ENCODE peak calls at places on chromosomes 6 and 20, in five cellular contexts. One of them, this sample, is unnamed.

GRCh38 chr6:39923394-39923793 is 10.9 kb downstream of the MOCS1 start:
- DNase-seq in trophoblast cell: no peak
- DNase-seq in H1: no peak
- DNase-seq in neuronal stem cell: no peak
- DNase-seq in mesenchymal stem cell: no peak
- DNase-seq in this sample: no peak

GRCh38 chr20:57774951-57775350 is 65.1 kb upstream of the PMEPA1 start:
- DNase-seq in H1: no peak
- DNase-seq in neuronal stem cell: no peak
- DNase-seq in mesenchymal stem cell: no peak
- DNase-seq in trophoblast cell: no peak
- DNase-seq in this sample: no peak

GRCh38 chr6:127939442-127940066 is 38.7 kb upstream of the THEMIS start:
- DNase-seq in neuronal stem cell: no peak
- DNase-seq in trophoblast cell: no peak
- DNase-seq in H1: no peak
- DNase-seq in mesenchymal stem cell: peak
- DNase-seq in this sample: no peak

GRCh38 chr6:356828-357251 is 34.7 kb upstream of the IRF4 start:
- DNase-seq in trophoblast cell: no peak
- DNase-seq in mesenchymal stem cell: no peak
- DNase-seq in neuronal stem cell: no peak
- DNase-seq in H1: no peak
- DNase-seq in this sample: no peak

GRCh38 chr6:7463785-7464184 is 74.2 kb downstream of the RIOK1 start:
- DNase-seq in mesenchymal stem cell: peak
- DNase-seq in H1: no peak
- DNase-seq in neuronal stem cell: peak
- DNase-seq in trophoblast cell: peak
- DNase-seq in this sample: peak

GRCh38 chr6:77466055-77467028 is 3.1 kb upstream of the HTR1B start:
- DNase-seq in mesenchymal stem cell: peak
- DNase-seq in neuronal stem cell: peak
- DNase-seq in trophoblast cell: no peak
- DNase-seq in H1: peak
- DNase-seq in this sample: peak

GRCh38 chr20:57092112-57092899 is 174.1 kb downstream of the BMP7 start:
- DNase-seq in neuronal stem cell: peak
- DNase-seq in trophoblast cell: peak
- DNase-seq in H1: peak
- DNase-seq in mesenchymal stem cell: peak
- DNase-seq in this sample: peak

GRCh38 chr6:154276810-154277577 is 79.6 kb downstream of the IPCEF1 start:
- DNase-seq in H1: no peak
- DNase-seq in neuronal stem cell: no peak
- DNase-seq in mesenchymal stem cell: peak
- DNase-seq in trophoblast cell: no peak
- DNase-seq in this sample: no peak

GRCh38 chr6:35026434-35027222 is 114.5 kb downstream of the TCP11 start:
- DNase-seq in mesenchymal stem cell: no peak
- DNase-seq in trophoblast cell: no peak
- DNase-seq in H1: no peak
- DNase-seq in neuronal stem cell: no peak
- DNase-seq in this sample: no peak

GRCh38 chr20:62496525-62497218 is 20.9 kb upstream of the GATA5 start:
- DNase-seq in neuronal stem cell: no peak
- DNase-seq in H1: peak
- DNase-seq in mesenchymal stem cell: no peak
- DNase-seq in trophoblast cell: no peak
- DNase-seq in this sample: peak

GRCh38 chr6:44527191-44527960 is 139.9 kb downstream of the CDC5L start:
- DNase-seq in trophoblast cell: no peak
- DNase-seq in mesenchymal stem cell: no peak
- DNase-seq in neuronal stem cell: no peak
- DNase-seq in H1: no peak
- DNase-seq in this sample: peak

GRCh38 chr6:5205877-5206840 is 54.6 kb downstream of the LYRM4 start:
- DNase-seq in mesenchymal stem cell: peak
- DNase-seq in neuronal stem cell: no peak
- DNase-seq in H1: no peak
- DNase-seq in trophoblast cell: no peak
- DNase-seq in this sample: no peak

GRCh38 chr20:13819885-13820645 is 35.2 kb downstream of the NDUFAF5 start:
- DNase-seq in trophoblast cell: peak
- DNase-seq in neuronal stem cell: peak
- DNase-seq in mesenchymal stem cell: peak
- DNase-seq in H1: no peak
- DNase-seq in this sample: peak

GRCh38 chr20:17642404-17643269 is 39.4 kb downstream of the RRBP1 start:
- DNase-seq in trophoblast cell: no peak
- DNase-seq in neuronal stem cell: no peak
- DNase-seq in H1: no peak
- DNase-seq in mesenchymal stem cell: no peak
- DNase-seq in this sample: no peak

GRCh38 chr6:1767481-1768246 is 157.9 kb downstream of the FOXC1 start:
- DNase-seq in mesenchymal stem cell: peak
- DNase-seq in neuronal stem cell: no peak
- DNase-seq in trophoblast cell: no peak
- DNase-seq in H1: no peak
- DNase-seq in this sample: no peak

GRCh38 chr6:151070666-151071065 is 169.1 kb upstream of the AKAP12 start:
- DNase-seq in trophoblast cell: no peak
- DNase-seq in neuronal stem cell: no peak
- DNase-seq in mesenchymal stem cell: peak
- DNase-seq in H1: no peak
- DNase-seq in this sample: no peak

GRCh38 chr20:44390280-44390679 is 34.8 kb downstream of the HNF4A start:
- DNase-seq in H1: no peak
- DNase-seq in trophoblast cell: no peak
- DNase-seq in mesenchymal stem cell: no peak
- DNase-seq in neuronal stem cell: no peak
- DNase-seq in this sample: no peak

GRCh38 chr20:14337400-14338171 is at the start of gene FLRT3:
- DNase-seq in neuronal stem cell: peak
- DNase-seq in mesenchymal stem cell: peak
- DNase-seq in trophoblast cell: peak
- DNase-seq in H1: peak
- DNase-seq in this sample: peak

GRCh38 chr6:42049116-42049809 is 1.1 kb upstream of the TAF8 start:
- DNase-seq in neuronal stem cell: no peak
- DNase-seq in H1: no peak
- DNase-seq in trophoblast cell: no peak
- DNase-seq in mesenchymal stem cell: no peak
- DNase-seq in this sample: no peak

GRCh38 chr6:130482645-130483390 is 117.0 kb downstream of the TMEM200A start:
- DNase-seq in trophoblast cell: no peak
- DNase-seq in mesenchymal stem cell: peak
- DNase-seq in H1: no peak
- DNase-seq in neuronal stem cell: no peak
- DNase-seq in this sample: no peak

GRCh38 chr6:100175814-100176275 is 181.8 kb upstream of the MCHR2 start:
- DNase-seq in neuronal stem cell: no peak
- DNase-seq in H1: no peak
- DNase-seq in mesenchymal stem cell: peak
- DNase-seq in trophoblast cell: no peak
- DNase-seq in this sample: no peak

GRCh38 chr20:63941282-63942060 is 14.7 kb downstream of the UCKL1 start:
- DNase-seq in H1: peak
- DNase-seq in mesenchymal stem cell: no peak
- DNase-seq in trophoblast cell: no peak
- DNase-seq in neuronal stem cell: no peak
- DNase-seq in this sample: peak

GRCh38 chr6:117269649-117270120 is 4.3 kb downstream of the VGLL2 start:
- DNase-seq in trophoblast cell: no peak
- DNase-seq in H1: no peak
- DNase-seq in mesenchymal stem cell: no peak
- DNase-seq in neuronal stem cell: no peak
- DNase-seq in this sample: no peak

GRCh38 chr6:136365781-136366354 is 76.2 kb upstream of the BCLAF1 start:
- DNase-seq in mesenchymal stem cell: no peak
- DNase-seq in neuronal stem cell: no peak
- DNase-seq in trophoblast cell: no peak
- DNase-seq in H1: no peak
- DNase-seq in this sample: no peak
- H2BK12ac ChIP-seq in mesenchymal stem cell: no peak
- H2BK12ac ChIP-seq in neuronal stem cell: no peak
- H2BK12ac ChIP-seq in trophoblast cell: no peak
- H2BK12ac ChIP-seq in H1: no peak
- H2BK12ac ChIP-seq in this sample: no peak

GRCh38 chr6:146546440-146546839 is 2.8 kb downstream of the RAB32 start:
- DNase-seq in trophoblast cell: peak
- DNase-seq in mesenchymal stem cell: peak
- DNase-seq in H1: no peak
- DNase-seq in neuronal stem cell: no peak
- DNase-seq in this sample: no peak

GRCh38 chr6:146544783-146545182 is 1.1 kb downstream of the RAB32 start:
- DNase-seq in mesenchymal stem cell: peak
- DNase-seq in trophoblast cell: no peak
- DNase-seq in neuronal stem cell: no peak
- DNase-seq in H1: no peak
- DNase-seq in this sample: no peak

GRCh38 chr6:146543940-146544661 is 468 bp downstream of the RAB32 start:
- DNase-seq in neuronal stem cell: peak
- DNase-seq in mesenchymal stem cell: peak
- DNase-seq in trophoblast cell: peak
- DNase-seq in H1: peak
- DNase-seq in this sample: peak

GRCh38 chr6:146543211-146543939 is at the start of gene RAB32:
- DNase-seq in trophoblast cell: peak
- DNase-seq in mesenchymal stem cell: peak
- DNase-seq in neuronal stem cell: peak
- DNase-seq in H1: peak
- DNase-seq in this sample: peak

DNA sequence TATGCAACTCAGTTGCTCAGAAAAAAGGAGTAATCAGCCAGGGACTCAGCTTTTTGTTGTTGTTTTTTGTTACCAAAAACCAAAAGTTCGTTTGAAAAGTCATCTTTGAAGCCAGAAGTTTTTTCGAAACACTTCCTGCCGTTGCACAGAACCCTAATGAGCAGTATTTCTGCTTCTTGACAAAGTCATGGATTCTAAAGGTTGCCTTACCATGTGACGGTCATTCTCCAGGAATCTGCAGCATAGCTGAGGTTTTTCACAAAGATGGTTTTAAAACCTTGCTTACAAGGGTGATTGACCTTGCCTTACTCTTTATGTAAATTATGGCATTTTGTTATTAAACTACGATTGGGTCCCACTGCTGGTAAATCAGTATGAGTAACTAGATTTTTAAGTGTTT is 2.0 kb downstream of the RAB32 start:
- DNase-seq in H1: no peak
- DNase-seq in neuronal stem cell: no peak
- DNase-seq in mesenchymal stem cell: peak
- DNase-seq in trophoblast cell: peak
- DNase-seq in this sample: no peak
- H3K18ac ChIP-seq in H1: no peak
- H3K18ac ChIP-seq in neuronal stem cell: no peak
- H3K18ac ChIP-seq in mesenchymal stem cell: no peak
- H3K18ac ChIP-seq in trophoblast cell: no peak
- H3K18ac ChIP-seq in this sample: no peak

DNA sequence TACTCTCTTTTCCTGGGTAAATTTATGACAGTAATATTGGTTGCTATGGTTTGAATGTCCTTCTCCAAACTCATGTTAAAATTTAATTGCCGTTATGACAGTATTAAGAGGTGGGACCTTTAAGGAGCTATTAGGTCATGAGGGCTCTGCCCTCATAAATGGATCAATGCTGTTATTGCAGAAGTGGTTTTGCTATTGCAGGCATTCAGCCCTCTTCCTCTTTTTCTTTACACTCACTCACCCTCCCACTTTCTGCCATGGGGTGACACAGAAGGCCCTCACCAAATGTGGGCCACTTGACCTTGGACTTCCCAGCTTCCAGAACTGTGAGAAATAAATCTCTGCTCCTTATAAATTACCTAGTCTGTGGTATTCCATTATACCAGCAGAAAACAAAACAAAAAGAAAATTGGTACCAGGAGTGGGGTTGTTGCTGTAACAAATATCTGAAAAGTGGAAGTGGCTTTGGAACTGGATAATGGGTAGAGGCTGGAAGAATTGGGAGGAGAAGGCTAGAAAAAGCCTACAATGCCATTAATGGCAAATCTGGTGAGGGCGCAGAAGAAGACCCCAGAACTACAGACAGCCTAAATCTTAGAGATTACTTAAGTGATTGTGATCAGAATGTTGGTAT is 24.8 kb upstream of the IGF2R start:
- DNase-seq in mesenchymal stem cell: no peak
- DNase-seq in H1: no peak
- DNase-seq in neuronal stem cell: no peak
- DNase-seq in trophoblast cell: no peak
- DNase-seq in this sample: no peak
- H2BK12ac ChIP-seq in mesenchymal stem cell: no peak
- H2BK12ac ChIP-seq in H1: no peak
- H2BK12ac ChIP-seq in neuronal stem cell: no peak
- H2BK12ac ChIP-seq in trophoblast cell: no peak
- H2BK12ac ChIP-seq in this sample: no peak

GRCh38 chr6:143677577-143677890 is 231 bp upstream of the PHACTR2 start:
- DNase-seq in neuronal stem cell: no peak
- DNase-seq in trophoblast cell: no peak
- DNase-seq in H1: no peak
- DNase-seq in mesenchymal stem cell: no peak
- DNase-seq in this sample: no peak

GRCh38 chr6:143678980-143679379 is 1.2 kb downstream of the PHACTR2 start:
- DNase-seq in trophoblast cell: no peak
- DNase-seq in neuronal stem cell: no peak
- DNase-seq in H1: no peak
- DNase-seq in mesenchymal stem cell: no peak
- DNase-seq in this sample: no peak

GRCh38 chr6:143677891-143678737 is at the start of gene PHACTR2:
- DNase-seq in H1: peak
- DNase-seq in neuronal stem cell: peak
- DNase-seq in trophoblast cell: peak
- DNase-seq in mesenchymal stem cell: peak
- DNase-seq in this sample: peak

GRCh38 chr6:143682805-143683204 is 5.0 kb downstream of the PHACTR2 start:
- DNase-seq in neuronal stem cell: no peak
- DNase-seq in trophoblast cell: no peak
- DNase-seq in mesenchymal stem cell: no peak
- DNase-seq in H1: no peak
- DNase-seq in this sample: no peak

GRCh38 chr6:143680157-143680556 is 2.4 kb downstream of the PHACTR2 start:
- DNase-seq in mesenchymal stem cell: no peak
- DNase-seq in neuronal stem cell: no peak
- DNase-seq in H1: no peak
- DNase-seq in trophoblast cell: no peak
- DNase-seq in this sample: no peak
- H3K18ac ChIP-seq in mesenchymal stem cell: no peak
- H3K18ac ChIP-seq in neuronal stem cell: no peak
- H3K18ac ChIP-seq in H1: no peak
- H3K18ac ChIP-seq in trophoblast cell: no peak
- H3K18ac ChIP-seq in this sample: no peak

GRCh38 chr6:79506251-79506650 is 31.0 kb downstream of the LCA5 start:
- DNase-seq in mesenchymal stem cell: no peak
- DNase-seq in H1: no peak
- DNase-seq in trophoblast cell: no peak
- DNase-seq in neuronal stem cell: no peak
- DNase-seq in this sample: no peak

GRCh38 chr6:79498842-79499241 is 38.4 kb downstream of the LCA5 start:
- DNase-seq in H1: no peak
- DNase-seq in mesenchymal stem cell: no peak
- DNase-seq in neuronal stem cell: no peak
- DNase-seq in trophoblast cell: no peak
- DNase-seq in this sample: no peak

GRCh38 chr6:79504372-79504771 is 32.9 kb downstream of the LCA5 start:
- DNase-seq in neuronal stem cell: no peak
- DNase-seq in mesenchymal stem cell: no peak
- DNase-seq in H1: no peak
- DNase-seq in trophoblast cell: no peak
- DNase-seq in this sample: no peak
- H2BK12ac ChIP-seq in neuronal stem cell: no peak
- H2BK12ac ChIP-seq in mesenchymal stem cell: no peak
- H2BK12ac ChIP-seq in H1: no peak
- H2BK12ac ChIP-seq in trophoblast cell: no peak
- H2BK12ac ChIP-seq in this sample: no peak

This sample was measured in H9.